ENCODE peak calls at places on chromosome 16, in four cellular contexts. K is prostate gland, E is adrenal gland, A is uterus. U is an unnamed sample.

GRCh38 chr16:50274771-50275415 is 8.5 kb downstream of the ADCY7 start:
- DNase-seq in K (no peak), E (no peak), A (no peak), U (no peak)

GRCh38 chr16:17277981-17278381 is 192.8 kb downstream of the XYLT1 start:
- DNase-seq in K (peak), E (peak), A (peak), U (no peak)

GRCh38 chr16:17313085-17313611 is 157.6 kb downstream of the XYLT1 start:
- DNase-seq in K (peak), E (peak), A (peak), U (no peak)

GRCh38 chr16:70460737-70461261 is 6.4 kb downstream of the FCSK start:
- DNase-seq in K (no peak), E (no peak), A (no peak), U (no peak)

GRCh38 chr16:72099377-72099818 is 5.8 kb downstream of the DHX38 start:
- DNase-seq in K (no peak), E (peak), A (no peak), U (peak)

GRCh38 chr16:4518281-4518680 is 20.3 kb downstream of the CDIP1 start:
- DNase-seq in K (no peak), E (no peak), A (no peak), U (no peak)

GRCh38 chr16:14111713-14112538 is 40.8 kb downstream of the MRTFB start:
- DNase-seq in K (peak), E (peak), A (peak), U (no peak)

GRCh38 chr16:53282975-53283946 is 151.0 kb upstream of the RBL2 start:
- DNase-seq in K (no peak), E (no peak), A (no peak), U (peak)

GRCh38 chr16:16158082-16158658 is 65.1 kb downstream of the ABCC6 start:
- DNase-seq in K (no peak), E (no peak), A (no peak), U (no peak)

GRCh38 chr16:27427538-27427937 is 25.6 kb downstream of the IL21R start:
- DNase-seq in K (no peak), E (no peak), A (no peak), U (no peak)

GRCh38 chr16:83345846-83346245 is 461.9 kb upstream of the HSBP1 start:
- DNase-seq in K (no peak), E (no peak), A (no peak), U (no peak)

GRCh38 chr16:27291722-27292240 is 22.0 kb upstream of the IL4R start:
- DNase-seq in K (no peak), E (no peak), A (no peak), U (no peak)

GRCh38 chr16:79104567-79104966 is 496.0 kb downstream of the MAF start:
- DNase-seq in K (no peak), E (no peak), A (no peak), U (no peak)

GRCh38 chr16:26765087-26765486 is 301.6 kb upstream of the C16orf82 start:
- DNase-seq in K (no peak), E (no peak), A (no peak), U (peak)

GRCh38 chr16:1790611-1791255 is 2.8 kb downstream of the IGFALS start:
- DNase-seq in K (peak), E (no peak), A (peak), U (no peak)

GRCh38 chr16:9489823-9490467 is 398.5 kb downstream of the HAPSTR1 start:
- DNase-seq in K (peak), E (no peak), A (peak), U (no peak)

GRCh38 chr16:26791166-26791565 is 275.6 kb upstream of the C16orf82 start:
- DNase-seq in K (no peak), E (no peak), A (no peak), U (no peak)

GRCh38 chr16:17227278-17227677 is 243.5 kb downstream of the XYLT1 start:
- DNase-seq in K (no peak), E (no peak), A (no peak), U (no peak)

GRCh38 chr16:8864480-8864879 is 4.3 kb downstream of the CARHSP1 start:
- DNase-seq in K (no peak), E (no peak), A (no peak), U (no peak)

GRCh38 chr16:23857901-23858300 is 22.1 kb downstream of the PRKCB start:
- DNase-seq in K (no peak), E (no peak), A (no peak), U (no peak)

GRCh38 chr16:23852794-23853562 is 17.2 kb downstream of the PRKCB start:
- DNase-seq in K (no peak), E (no peak), A (no peak), U (no peak)

GRCh38 chr16:23857256-23857891 is 21.6 kb downstream of the PRKCB start:
- DNase-seq in K (peak), E (no peak), A (no peak), U (no peak)

GRCh38 chr16:23856345-23856744 is 20.6 kb downstream of the PRKCB start:
- DNase-seq in K (no peak), E (no peak), A (no peak), U (no peak)

DNA sequence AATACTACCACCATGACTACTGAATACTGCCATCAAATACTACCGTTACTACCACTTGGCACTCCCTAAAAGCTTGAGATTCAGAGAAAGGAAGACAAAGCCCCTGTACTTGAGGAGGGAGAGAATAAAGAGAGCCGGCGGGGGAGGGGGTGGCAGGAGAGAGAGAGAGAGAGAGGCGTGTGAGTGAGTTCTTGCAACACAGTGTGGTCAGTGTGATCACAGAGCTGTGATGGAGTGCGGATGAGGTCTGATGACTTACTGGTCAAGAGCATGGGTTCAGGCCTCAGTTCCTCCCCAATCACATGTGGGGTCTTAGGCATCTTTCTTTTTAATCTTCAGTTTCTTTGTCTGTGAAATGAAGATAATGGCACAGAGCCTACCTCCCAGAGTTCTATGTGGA is 19.2 kb downstream of the PRKCB start:
- DNase-seq in K (no peak), E (peak), A (no peak), U (no peak)
- TF ChIP-seq POLR2A in K (no peak), E (no peak), A (no peak), U (no peak)

DNA sequence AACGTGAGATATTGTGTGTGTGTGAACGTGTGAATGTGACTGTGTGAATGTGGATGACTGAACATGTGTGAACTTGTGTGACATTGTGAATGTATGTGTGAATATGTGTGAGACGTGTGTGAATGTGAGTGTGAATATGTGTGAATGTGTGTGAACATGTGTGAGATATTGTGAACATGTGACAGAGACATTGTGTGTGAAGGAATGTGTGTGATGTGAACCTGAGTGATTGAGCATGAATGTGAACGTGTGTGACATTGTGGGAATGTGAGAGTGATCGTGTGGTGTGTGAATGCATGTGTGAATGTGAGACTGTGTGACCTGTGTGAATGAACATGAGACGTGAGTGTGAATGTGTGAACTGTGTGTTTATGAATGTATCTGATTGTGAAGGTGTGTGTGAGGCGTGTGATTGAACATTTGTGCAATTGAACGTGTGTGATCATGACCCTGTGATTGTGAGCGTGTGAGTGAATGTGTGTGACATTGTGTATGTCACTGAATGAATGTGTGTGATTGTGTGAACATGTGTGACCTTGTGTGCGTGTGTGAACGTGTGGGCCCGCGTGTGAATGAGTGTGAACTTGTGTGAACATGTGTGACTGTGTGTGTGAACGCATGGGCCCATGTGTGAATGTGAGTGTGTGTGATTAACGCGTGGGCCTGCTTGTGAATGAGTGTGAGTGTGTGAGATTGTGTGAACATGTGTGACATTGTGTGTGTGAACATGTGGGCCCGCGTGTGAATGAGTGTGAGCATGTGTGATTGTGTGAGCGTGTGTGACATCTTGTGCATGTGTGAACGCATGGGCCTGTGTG is 23.2 kb upstream of the GSE1 start:
- DNase-seq in K (no peak), E (no peak), A (no peak), U (no peak)
- TF ChIP-seq POLR2A in K (no peak), E (no peak), A (no peak), U (no peak)

GRCh38 chr16:65122724-65122973 is 786 bp upstream of the CDH11 start:
- DNase-seq in K (no peak), E (no peak), A (no peak), U (no peak)

GRCh38 chr16:65124596-65124995 is 2.7 kb upstream of the CDH11 start:
- DNase-seq in K (no peak), E (no peak), A (no peak), U (no peak)

GRCh38 chr16:65123846-65124513 is 2.1 kb upstream of the CDH11 start:
- DNase-seq in K (no peak), E (no peak), A (no peak), U (no peak)

GRCh38 chr16:65121870-65122723 is at the start of gene CDH11:
- DNase-seq in K (peak), E (peak), A (peak), U (no peak)

DNA sequence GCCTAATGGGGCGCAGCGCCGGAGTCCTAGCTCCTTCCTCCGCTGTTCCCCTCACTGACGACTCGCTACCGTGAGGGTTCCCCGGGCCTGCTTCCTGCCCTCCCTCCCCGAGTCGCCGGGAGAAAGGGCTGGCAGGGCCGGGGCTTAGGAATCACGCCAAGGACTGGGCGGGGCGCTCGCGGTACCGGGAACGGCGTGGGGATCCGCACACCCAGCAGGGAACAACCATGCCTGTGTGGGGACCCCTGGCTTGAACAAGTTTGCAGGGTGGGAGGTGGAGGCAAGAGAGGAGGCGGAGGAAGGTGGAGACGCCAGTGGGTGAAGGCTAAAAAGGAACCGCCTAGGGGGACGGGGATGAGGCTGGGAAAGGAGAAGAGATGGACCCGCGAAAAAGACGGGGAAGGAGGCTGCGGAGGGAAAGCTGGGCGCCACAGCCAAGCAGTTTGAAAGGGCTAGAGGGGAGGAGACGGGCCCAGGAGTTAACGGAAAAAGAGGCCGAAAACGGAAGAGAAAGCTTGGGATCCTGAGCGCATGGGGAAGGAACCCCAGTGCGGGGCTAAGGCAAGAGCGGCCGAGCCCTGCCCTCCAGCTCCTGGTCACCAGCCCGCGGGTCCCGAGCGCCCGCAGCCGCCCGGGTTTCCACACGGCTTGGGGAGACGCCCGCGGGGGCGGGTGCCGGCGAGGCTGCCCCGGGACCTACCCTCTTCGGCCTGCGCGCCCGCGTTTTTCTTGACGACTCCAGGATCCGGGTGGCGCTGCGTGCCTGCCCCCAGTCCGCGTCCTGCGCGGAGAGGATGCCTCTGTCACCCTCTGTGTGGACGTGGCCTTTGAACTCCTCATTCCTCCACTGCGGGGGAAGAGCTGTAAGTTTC is 1.3 kb upstream of the CDH11 start:
- DNase-seq in K (peak), E (peak), A (peak), U (no peak)
- TF ChIP-seq POLR2A in K (no peak), E (no peak), A (peak), U (peak)

GRCh38 chr16:11679941-11680911 is 12.0 kb downstream of the SNN start:
- DNase-seq in K (no peak), E (no peak), A (no peak), U (no peak)

GRCh38 chr16:11677451-11677951 is 9.2 kb downstream of the SNN start:
- DNase-seq in K (no peak), E (no peak), A (no peak), U (no peak)

GRCh38 chr16:11679250-11679649 is 11.0 kb downstream of the SNN start:
- DNase-seq in K (no peak), E (no peak), A (no peak), U (no peak)

GRCh38 chr16:11676799-11677198 is 8.5 kb downstream of the SNN start:
- DNase-seq in K (peak), E (no peak), A (no peak), U (no peak)

DNA sequence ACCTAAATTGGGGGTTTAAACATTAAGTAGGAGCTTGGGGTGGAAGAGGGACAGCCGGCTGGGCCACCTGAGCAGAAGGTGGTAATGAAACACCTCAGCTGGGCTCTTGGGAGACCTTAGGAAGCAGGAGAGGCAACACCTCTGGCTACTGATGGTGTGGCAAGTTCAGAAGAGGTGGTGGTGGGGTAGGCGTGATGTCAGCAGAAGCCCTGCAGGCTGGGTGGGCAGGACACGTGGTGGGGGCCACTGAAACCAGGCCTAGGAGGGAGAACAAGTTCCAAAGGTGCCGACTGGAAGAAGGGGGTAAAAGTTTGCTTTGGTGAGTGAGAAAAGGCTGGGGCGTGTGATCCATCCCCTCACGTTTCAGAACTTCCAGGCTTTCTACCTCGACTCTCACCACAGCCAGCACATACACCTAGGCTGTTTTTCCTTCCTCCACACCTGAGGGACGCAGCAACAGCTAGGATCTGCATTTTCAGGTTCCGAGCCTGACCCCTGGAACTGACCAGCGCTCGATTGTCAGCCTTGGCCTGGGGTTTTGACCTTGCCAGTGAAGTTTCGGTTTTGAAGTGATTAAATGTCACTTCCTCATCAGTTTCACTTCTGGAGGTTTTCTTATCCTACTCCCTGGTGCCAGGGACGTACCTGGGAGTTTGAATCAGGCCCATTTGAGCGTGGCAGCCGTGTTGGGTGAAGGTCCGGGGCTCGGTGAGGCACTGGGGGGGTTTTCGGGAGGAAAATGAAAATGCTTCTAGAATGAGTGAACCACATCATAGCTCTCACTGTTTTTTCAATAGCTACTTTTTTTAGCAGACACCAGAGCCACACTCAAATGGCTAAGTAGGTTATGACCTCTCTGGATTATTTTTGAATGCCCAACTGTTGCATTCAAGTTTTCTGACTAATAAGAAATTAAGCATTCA is 10.0 kb downstream of the SNN start:
- DNase-seq in K (no peak), E (peak), A (no peak), U (no peak)
- TF ChIP-seq POLR2A in K (no peak), E (no peak), A (no peak), U (no peak)

GRCh38 chr16:3021449-3022207 is 1.5 kb downstream of the TNFRSF12A start:
- DNase-seq in K (peak), E (peak), A (peak), U (peak)

GRCh38 chr16:3023415-3023668 is 400 bp downstream of the HCFC1R1 start:
- DNase-seq in K (no peak), E (peak), A (peak), U (peak)

GRCh38 chr16:3022208-3022696 is 1.5 kb downstream of the HCFC1R1 start:
- DNase-seq in K (peak), E (peak), A (peak), U (peak)

GRCh38 chr16:3023669-3024478 is at the start of the genes HCFC1R1 and THOC6:
- DNase-seq in K (peak), E (peak), A (peak), U (peak)

DNA sequence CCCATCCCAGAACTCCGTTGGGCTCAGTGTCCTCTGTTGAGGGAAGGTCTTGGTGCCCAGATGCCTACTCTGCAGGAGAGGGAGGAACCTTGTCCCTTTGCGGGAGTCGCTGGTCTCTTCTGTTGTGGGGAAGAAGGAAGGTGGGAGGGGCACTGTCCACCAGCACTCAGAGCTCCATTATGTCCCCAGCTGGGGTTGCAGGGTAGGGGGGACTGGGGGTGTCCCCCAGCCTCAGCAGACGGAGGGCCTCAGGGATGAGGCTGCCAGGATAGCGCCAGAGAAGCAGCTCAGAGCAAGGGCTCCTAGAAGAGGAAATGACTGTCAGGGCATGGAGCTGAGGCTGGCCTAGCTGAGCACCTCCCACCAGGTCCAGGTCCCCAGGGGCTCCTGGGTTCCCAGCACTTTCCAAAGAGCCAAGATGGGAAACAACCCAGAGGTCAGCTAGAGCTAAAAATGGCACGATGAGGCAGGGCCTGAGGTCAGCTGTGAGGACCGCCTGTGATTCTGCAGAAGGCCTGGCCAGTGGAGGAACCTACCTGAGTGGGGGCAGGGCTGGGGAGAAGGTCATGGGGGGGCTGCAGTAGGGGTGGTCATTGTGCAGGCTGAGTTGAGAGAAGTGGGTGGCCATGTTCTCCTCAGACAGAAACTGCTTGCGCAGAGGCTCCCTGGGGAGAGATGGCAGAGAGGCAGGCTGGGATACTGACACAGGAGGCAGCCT is 886 bp downstream of the HCFC1R1 start:
- DNase-seq in K (no peak), E (no peak), A (peak), U (peak)
- TF ChIP-seq POLR2A in K (no peak), E (no peak), A (no peak), U (peak)

GRCh38 chr16:28826141-28826540 is 3.3 kb downstream of the ATXN2L start:
- DNase-seq in K (no peak), E (no peak), A (no peak), U (no peak)
- TF ChIP-seq POLR2A in K (no peak), E (no peak), A (no peak), U (no peak)

GRCh38 chr16:21625026-21625425 is 25.6 kb downstream of the METTL9 start:
- DNase-seq in K (no peak), E (no peak), A (no peak), U (no peak)

GRCh38 chr16:21634216-21634615 is 18.2 kb downstream of the IGSF6 start:
- DNase-seq in K (no peak), E (peak), A (no peak), U (no peak)

GRCh38 chr16:21626659-21627277 is 25.6 kb downstream of the IGSF6 start:
- DNase-seq in K (no peak), E (peak), A (peak), U (no peak)

GRCh38 chr16:21628196-21628726 is 24.1 kb downstream of the IGSF6 start:
- DNase-seq in K (no peak), E (no peak), A (no peak), U (no peak)

DNA sequence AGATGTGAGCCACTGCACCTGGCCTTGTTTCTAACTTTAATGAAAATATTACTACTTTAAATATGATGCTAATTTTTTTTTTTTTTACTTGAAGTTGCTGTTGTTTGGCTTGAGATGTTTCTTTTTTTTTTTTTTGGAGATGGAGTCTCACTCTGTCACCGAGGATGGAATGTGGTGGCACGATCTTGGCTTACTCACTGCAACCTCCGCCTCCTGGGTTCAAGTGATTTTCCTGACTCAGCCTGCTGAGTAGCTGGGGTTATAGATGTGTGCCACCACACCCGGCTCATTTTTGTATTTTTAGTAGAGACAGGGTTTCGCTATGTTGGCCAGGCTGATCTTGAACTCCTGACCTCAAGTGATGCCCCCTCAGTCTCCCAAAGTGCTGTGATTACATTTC is 23.6 kb downstream of the IGSF6 start:
- DNase-seq in K (no peak), E (peak), A (no peak), U (no peak)
- TF ChIP-seq POLR2A in K (no peak), E (no peak), A (no peak), U (no peak)

U was measured in H54.